ENCODE peak calls at places on chromosomes 7 and 10, in five cellular contexts. O is A549, R is GM12878, M is K562, I is HepG2. L is an unnamed sample.

GRCh38 chr10:35307297-35307696 is 29.0 kb upstream of the CCNY start:
- DNase-seq in O (no peak), R (no peak), M (no peak), I (no peak), L (no peak)

GRCh38 chr10:79192677-79193003 is 123.9 kb downstream of the ZMIZ1 start:
- DNase-seq in O (no peak), R (no peak), M (no peak), I (no peak), L (no peak)

GRCh38 chr7:95822717-95823116 is 50.4 kb downstream of the DYNC1I1 start:
- DNase-seq in O (no peak), R (no peak), M (no peak), I (no peak), L (no peak)

GRCh38 chr7:116713918-116714317 is 41.9 kb downstream of the MET start:
- DNase-seq in O (no peak), R (no peak), M (no peak), I (no peak), L (no peak)

GRCh38 chr7:93601363-93601762 is 26.8 kb upstream of the CALCR start:
- DNase-seq in O (no peak), R (no peak), M (no peak), I (no peak), L (peak; percentile 49)

GRCh38 chr10:79158402-79159097 is 89.8 kb downstream of the ZMIZ1 start:
- DNase-seq in O (no peak), R (no peak), M (peak; percentile 64), I (no peak), L (peak; percentile 50)

GRCh38 chr7:84149573-84149972 is 45.0 kb downstream of the SEMA3A start:
- DNase-seq in O (no peak), R (no peak), M (no peak), I (no peak), L (no peak)

GRCh38 chr10:69851306-69851705 is 49.6 kb downstream of the COL13A1 start:
- DNase-seq in O (no peak), R (no peak), M (no peak), I (no peak), L (no peak)

GRCh38 chr10:49109669-49110335 is 5.5 kb downstream of the VSTM4 start:
- DNase-seq in O (no peak), R (no peak), M (no peak), I (no peak), L (no peak)

GRCh38 chr7:139683137-139683871 is 94.5 kb downstream of the HIPK2 start:
- DNase-seq in O (no peak), R (no peak), M (no peak), I (no peak), L (no peak)

GRCh38 chr10:98041352-98042043 is 11.1 kb upstream of the CRTAC1 start:
- DNase-seq in O (peak; percentile 77), R (no peak), M (peak; percentile 27), I (peak; percentile 54), L (peak; percentile 89)

GRCh38 chr10:75292794-75293455 is 57.2 kb upstream of the COMTD1 start:
- DNase-seq in O (no peak), R (no peak), M (no peak), I (no peak), L (no peak)

GRCh38 chr10:3045471-3046209 is 21.7 kb upstream of the PFKP start:
- DNase-seq in O (peak; percentile 70), R (no peak), M (peak; percentile 83), I (peak; percentile 27), L (peak; percentile 68)

GRCh38 chr7:84746347-84746746 is 440.5 kb downstream of the SEMA3D start:
- DNase-seq in O (no peak), R (no peak), M (no peak), I (no peak), L (no peak)

GRCh38 chr10:44860811-44861751 is 50.1 kb upstream of the TMEM72 start:
- DNase-seq in O (no peak), R (no peak), M (no peak), I (peak; percentile 6), L (no peak)

GRCh38 chr7:3063016-3063753 is 19.5 kb upstream of the CARD11 start:
- DNase-seq in O (no peak), R (no peak), M (no peak), I (no peak), L (no peak)

GRCh38 chr7:7851991-7852390 is 116.6 kb upstream of the GLCCI1 start:
- DNase-seq in O (no peak), R (no peak), M (no peak), I (no peak), L (no peak)

GRCh38 chr7:139589474-139589873 is 66.0 kb downstream of the CLEC2L start:
- DNase-seq in O (no peak), R (no peak), M (no peak), I (no peak), L (no peak)

GRCh38 chr7:12257582-12257981 is 46.5 kb downstream of the TMEM106B start:
- DNase-seq in O (no peak), R (peak; percentile 86), M (no peak), I (peak; percentile 7), L (no peak)

GRCh38 chr10:50325449-50326188 is 74.3 kb upstream of the ASAH2 start:
- DNase-seq in O (peak; percentile 18), R (no peak), M (peak; percentile 39), I (no peak), L (peak; percentile 48)

GRCh38 chr10:69337312-69338132 is 59.2 kb downstream of the HK1 start:
- DNase-seq in O (no peak), R (no peak), M (no peak), I (no peak), L (peak; percentile 71)

GRCh38 chr7:102204212-102204611 is 82.5 kb upstream of the SH2B2 start:
- DNase-seq in O (no peak), R (no peak), M (no peak), I (no peak), L (no peak)

GRCh38 chr7:80185571-80185970 is 50.9 kb downstream of the GNAI1 start:
- DNase-seq in O (no peak), R (no peak), M (no peak), I (no peak), L (no peak)

GRCh38 chr7:44977304-44977858 is 1.4 kb downstream of the MYO1G start:
- DNase-seq in O (no peak), R (no peak), M (peak; percentile 46), I (no peak), L (no peak)

GRCh38 chr7:92359801-92360200 is 87.5 kb upstream of the GATAD1 start:
- DNase-seq in O (no peak), R (no peak), M (no peak), I (no peak), L (no peak)

GRCh38 chr7:27188666-27189559 is 3.9 kb upstream of the HOXA11 start:
- DNase-seq in O (no peak), R (no peak), M (no peak), I (no peak), L (peak; percentile 71)

GRCh38 chr10:124155781-124156401 is 62.5 kb upstream of the CHST15 start:
- DNase-seq in O (no peak), R (no peak), M (no peak), I (no peak), L (no peak)

DNA sequence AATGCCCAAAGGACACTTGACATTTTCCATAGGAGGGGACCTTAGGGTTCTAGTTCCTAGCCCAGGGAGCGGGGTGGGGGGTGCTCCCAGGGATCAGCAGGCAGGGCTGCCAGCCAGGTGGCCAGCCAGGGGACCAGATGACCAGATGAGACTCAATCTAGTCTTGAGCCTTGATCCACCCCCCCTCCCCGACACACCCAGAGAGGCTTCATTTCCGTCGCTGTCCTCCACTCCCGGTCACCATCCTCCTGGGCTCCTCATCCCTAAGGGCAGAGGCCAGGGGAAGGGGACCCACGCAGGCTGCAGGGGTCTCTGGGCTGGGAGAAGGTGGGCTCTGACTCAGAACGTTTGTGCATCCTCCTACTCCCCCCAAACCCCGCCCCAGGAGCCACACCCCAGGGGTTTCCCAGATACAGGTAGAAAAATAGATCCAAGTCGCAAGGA is 1.0 kb downstream of the STX1A start:
- DNase-seq in O (no peak), R (no peak), M (no peak), I (no peak), L (no peak)
- TF ChIP-seq JUNB in O (no peak), R (no peak), M (no peak), I (no peak), L (no peak)

GRCh38 chr7:148912758-148913541 is 28.9 kb upstream of the EZH2 start:
- DNase-seq in O (no peak), R (peak; percentile 57), M (no peak), I (no peak), L (no peak)
- TF ChIP-seq JUNB in O (no peak), R (peak; percentile 100), M (no peak), I (no peak), L (no peak)

DNA sequence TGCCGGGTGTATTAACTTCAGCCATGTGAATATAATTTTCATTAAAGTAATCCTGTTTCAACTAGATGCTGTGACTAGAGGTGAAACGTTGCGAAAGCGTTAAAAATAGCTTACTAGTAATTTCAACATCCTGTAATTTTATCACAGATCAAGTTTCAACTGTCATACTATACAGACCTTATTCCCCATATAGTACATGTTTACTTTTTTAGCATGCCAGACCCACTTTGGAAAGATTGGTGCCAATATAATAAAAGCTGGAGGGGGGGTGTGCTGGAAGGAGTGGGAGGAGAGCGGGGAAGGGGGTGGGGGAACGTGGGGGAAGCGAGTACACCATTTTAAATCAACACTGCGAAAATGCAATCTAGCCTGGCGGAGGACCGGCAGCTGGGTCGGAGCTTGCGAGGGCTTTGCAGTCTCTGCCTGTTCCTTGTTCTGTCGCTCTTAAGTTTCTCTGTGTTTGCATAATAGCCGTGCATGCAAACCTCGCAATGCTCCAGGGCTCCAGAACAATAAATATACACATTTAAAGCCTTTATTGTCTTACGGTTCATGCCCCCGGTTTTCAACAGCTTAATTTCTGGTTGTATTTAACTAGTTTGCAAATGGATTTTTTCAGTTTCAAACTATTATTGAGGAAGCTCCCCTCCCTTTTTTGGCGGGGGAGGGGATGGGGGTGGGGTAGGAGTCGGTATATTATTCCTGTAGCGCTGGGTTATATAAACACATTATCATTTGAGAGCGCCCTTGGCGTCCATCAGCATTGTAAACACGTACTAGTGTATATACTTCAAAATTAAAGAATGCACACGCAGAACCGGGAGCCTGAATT is 1.3 kb upstream of the ARID5B start:
- DNase-seq in O (peak; percentile 34), R (peak; percentile 64), M (peak; percentile 63), I (peak; percentile 26), L (peak; percentile 45)
- TF ChIP-seq JUNB in O (no peak), R (no peak), M (no peak), I (no peak), L (no peak)

DNA sequence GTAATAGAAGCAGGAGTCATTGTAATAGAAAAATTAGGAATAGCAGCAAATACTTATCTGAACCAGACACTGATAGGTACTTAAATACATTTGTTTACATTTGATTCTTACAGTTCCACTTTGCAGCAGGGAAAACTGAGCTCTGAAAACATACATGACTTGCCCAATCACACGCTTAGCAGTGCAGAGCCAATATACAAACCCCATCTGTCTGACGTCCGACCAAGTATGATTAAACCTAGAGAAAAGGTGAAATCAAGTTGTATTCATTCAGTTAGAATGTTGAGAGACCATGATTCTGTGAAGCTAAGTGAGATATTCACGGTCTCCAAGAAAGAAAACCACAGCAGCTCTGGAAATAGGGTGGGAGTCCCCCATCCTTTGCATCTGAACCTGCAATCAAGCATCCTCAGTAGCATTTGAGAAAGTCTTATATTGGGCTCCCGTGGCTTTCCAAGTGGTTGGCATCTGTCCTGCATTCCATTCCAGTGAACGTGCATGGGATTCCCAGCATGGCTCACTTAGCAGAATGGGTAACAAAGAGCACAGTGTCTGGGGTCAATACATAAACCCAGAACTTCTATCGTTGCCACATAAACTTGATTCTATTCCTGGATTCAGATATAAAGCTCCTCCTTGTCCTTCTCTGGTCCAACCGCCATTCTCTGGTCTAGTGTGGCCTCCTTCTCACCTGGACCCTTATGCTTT is 148.7 kb upstream of the RSU1 start:
- DNase-seq in O (peak; percentile 60), R (no peak), M (no peak), I (peak; percentile 55), L (peak; percentile 43)
- TF ChIP-seq JUNB in O (no peak), R (no peak), M (no peak), I (no peak), L (no peak)

L was measured in GM23338.